ENCODE peak calls at places on chromosomes 13 and 19, in six cellular contexts. Y is type B pancreatic cell, W is mucosa of descending colon, P is suprapubic skin, J is HCT116, A is pancreas. G is an unnamed sample.
A peak's percentile ranks its signal among the peaks of the same experiment; 100 is the strongest.

GRCh38 chr13:102597029-102598015 is 536 bp downstream of the TPP2 start:
- DNase-seq in J (no peak), P (peak; percentile 80), Y (no peak), A (peak; percentile 72), W (peak; percentile 72), G (no peak)

GRCh38 chr19:33859016-33859415 is 62.3 kb downstream of the KCTD15 start:
- DNase-seq in W (no peak), Y (peak; percentile 40), J (no peak), A (no peak), P (no peak), G (no peak)

GRCh38 chr19:16660763-16661479 is at the start of gene TMEM38A:
- DNase-seq in J (no peak), A (peak; percentile 78), Y (peak; percentile 71), P (peak; percentile 79), W (peak; percentile 81), G (peak; percentile 49)

GRCh38 chr13:50156722-50157121 is 141.5 kb downstream of the KCNRG start:
- DNase-seq in J (no peak), A (no peak), P (no peak), Y (no peak), W (no peak), G (no peak)

GRCh38 chr13:48156466-48156865 is 61.6 kb upstream of the MED4 start:
- DNase-seq in W (peak; percentile 76), P (no peak), A (no peak), J (peak; percentile 13), Y (no peak), G (peak; percentile 15)

GRCh38 chr19:51365211-51366049 is 758 bp downstream of the ETFB start:
- DNase-seq in Y (no peak), A (no peak), W (no peak), P (no peak), J (no peak), G (peak; percentile 22)

GRCh38 chr13:35771898-35772297 is 295.4 kb upstream of the MAB21L1 start:
- DNase-seq in W (no peak), A (no peak), Y (no peak), P (no peak), J (no peak), G (no peak)

GRCh38 chr13:89361909-89362308 is 1690.7 kb downstream of the SLITRK5 start:
- DNase-seq in Y (no peak), A (no peak), P (no peak), J (no peak), W (no peak), G (no peak)

GRCh38 chr19:50497030-50497420 is 14.0 kb downstream of the JOSD2 start:
- DNase-seq in P (no peak), A (peak; percentile 37), Y (no peak), J (no peak), W (no peak), G (no peak)

GRCh38 chr13:19860884-19861655 is 2.4 kb downstream of the ZMYM5 start:
- DNase-seq in P (no peak), Y (no peak), J (peak; percentile 80), W (no peak), A (peak; percentile 12), G (peak; percentile 73)

GRCh38 chr13:44759222-44759721 is 183.1 kb upstream of the TSC22D1 start:
- DNase-seq in W (peak; percentile 54), A (no peak), Y (no peak), P (no peak), J (no peak), G (no peak)

GRCh38 chr19:33811246-33811645 is 14.6 kb downstream of the KCTD15 start:
- DNase-seq in W (no peak), P (no peak), J (no peak), A (peak; percentile 43), Y (no peak), G (no peak)

GRCh38 chr19:13999085-13999484 is 7.0 kb downstream of the RFX1 start:
- DNase-seq in Y (no peak), J (no peak), W (no peak), P (no peak), A (no peak), G (no peak)

GRCh38 chr19:44552324-44552723 is 22.8 kb upstream of the CEACAM20 start:
- DNase-seq in J (peak; percentile 63), Y (no peak), W (no peak), P (no peak), A (no peak), G (no peak)

GRCh38 chr13:50626031-50626643 is 217.4 kb downstream of the DLEU7 start:
- DNase-seq in A (no peak), P (no peak), W (no peak), Y (no peak), J (no peak), G (no peak)

GRCh38 chr19:52527954-52528326 is 472 bp downstream of the ZNF808 start:
- DNase-seq in J (no peak), Y (no peak), A (peak; percentile 59), P (no peak), W (peak; percentile 54), G (no peak)

GRCh38 chr19:12272980-12273901 is 21.4 kb downstream of the ZNF44 start:
- DNase-seq in A (no peak), P (no peak), Y (no peak), J (no peak), W (no peak), G (no peak)

GRCh38 chr13:40230833-40231266 is 435.6 kb downstream of the FOXO1 start:
- DNase-seq in A (no peak), W (no peak), P (no peak), J (no peak), Y (no peak), G (no peak)

GRCh38 chr13:46311217-46311616 is 75.8 kb downstream of the RUBCNL start:
- DNase-seq in W (no peak), A (no peak), Y (no peak), P (no peak), J (no peak), G (no peak)

GRCh38 chr19:45097776-45098520 is 5.0 kb downstream of the PPP1R37 start:
- DNase-seq in A (no peak), J (no peak), Y (no peak), W (no peak), P (no peak), G (no peak)

GRCh38 chr19:8311461-8312260 is 3.5 kb upstream of the CD320 start:
- DNase-seq in A (peak; percentile 25), Y (no peak), W (peak; percentile 73), P (peak; percentile 71), J (no peak), G (no peak)

GRCh38 chr13:98537740-98538139 is 39.2 kb downstream of the STK24 start:
- DNase-seq in J (no peak), W (no peak), Y (no peak), A (no peak), P (no peak), G (no peak)

GRCh38 chr13:109684836-109685602 is 101.4 kb downstream of the IRS2 start:
- DNase-seq in J (no peak), P (no peak), W (no peak), A (no peak), Y (no peak), G (peak; percentile 83)

GRCh38 chr13:30926781-30927180 is 5.7 kb upstream of the TEX26 start:
- DNase-seq in J (no peak), A (no peak), Y (no peak), W (no peak), P (no peak), G (no peak)

GRCh38 chr13:44498502-44498901 is 77.6 kb downstream of the TSC22D1 start:
- DNase-seq in A (no peak), J (no peak), W (no peak), P (no peak), Y (no peak), G (no peak)

GRCh38 chr19:15812059-15812722 is 3.3 kb downstream of the OR10H1 start:
- DNase-seq in Y (no peak), P (no peak), A (no peak), J (peak; percentile 72), W (no peak), G (no peak)

GRCh38 chr13:110555601-110556223 is 5.8 kb downstream of the RAB20 start:
- DNase-seq in A (peak; percentile 60), P (no peak), W (no peak), Y (no peak), J (no peak), G (no peak)

GRCh38 chr13:93045836-93046235 is 180.8 kb upstream of the GPC6 start:
- DNase-seq in P (no peak), W (no peak), J (no peak), A (no peak), Y (no peak), G (no peak)

GRCh38 chr19:9406798-9407352 is 28.5 kb downstream of the ZNF266 start:
- DNase-seq in P (no peak), W (peak; percentile 56), Y (no peak), J (no peak), A (peak; percentile 80), G (no peak)

GRCh38 chr13:76229281-76229680 is 593.2 kb downstream of the LMO7 start:
- DNase-seq in J (no peak), A (no peak), W (no peak), P (no peak), Y (no peak), G (no peak)

GRCh38 chr19:51550848-51551672 is 19.6 kb upstream of the SIGLEC6 start:
- DNase-seq in P (no peak), Y (no peak), W (no peak), J (no peak), A (no peak), G (no peak)

GRCh38 chr13:35630551-35631275 is 154.2 kb upstream of the MAB21L1 start:
- DNase-seq in Y (no peak), J (peak; percentile 40), P (no peak), A (no peak), W (no peak), G (peak; percentile 63)

GRCh38 chr19:41564515-41565383 is 11.2 kb upstream of the CEACAM21 start:
- DNase-seq in Y (no peak), J (no peak), P (no peak), W (no peak), A (no peak), G (no peak)

GRCh38 chr13:23750383-23751121 is 138.6 kb downstream of the MIPEP start:
- DNase-seq in A (no peak), J (no peak), Y (no peak), P (no peak), W (no peak), G (no peak)

G was measured in LoVo.